ENCODE peak calls at places on chromosomes 3 and 15, in four cellular contexts. Y, R, T and E are unnamed samples.

GRCh38 chr3:18153571-18154173 is 271.5 kb downstream of the SATB1 start:
- DNase-seq in R (peak), Y (no peak), T (no peak), E (no peak)

GRCh38 chr3:183975981-183976662 is 41.6 kb downstream of the ABCC5 start:
- DNase-seq in Y (no peak), T (no peak), R (peak), E (no peak)

GRCh38 chr15:90211440-90212168 is 10.5 kb downstream of the SEMA4B start:
- DNase-seq in Y (no peak), R (no peak), T (no peak), E (no peak)

GRCh38 chr3:42651248-42652091 is 2.0 kb upstream of the ZBTB47 start:
- DNase-seq in R (peak), Y (no peak), T (no peak), E (no peak)

GRCh38 chr15:35755237-35755802 is 209.4 kb upstream of the DPH6 start:
- DNase-seq in Y (no peak), R (no peak), T (no peak), E (no peak)

GRCh38 chr3:141553055-141553454 is 66.2 kb downstream of the RASA2 start:
- DNase-seq in R (no peak), Y (no peak), T (no peak), E (peak)

GRCh38 chr15:73991260-73991659 is 835 bp downstream of the STOML1 start:
- DNase-seq in Y (no peak), R (no peak), T (peak), E (no peak)

GRCh38 chr3:152076148-152076547 is 192.6 kb upstream of the MBNL1 start:
- DNase-seq in T (no peak), R (no peak), Y (no peak), E (no peak)

GRCh38 chr15:88982304-88982945 is 69.2 kb upstream of the MFGE8 start:
- DNase-seq in R (peak), T (peak), Y (peak), E (no peak)

GRCh38 chr15:31472636-31473383 is 146.2 kb downstream of the KLF13 start:
- DNase-seq in Y (peak), R (no peak), T (no peak), E (peak)

GRCh38 chr3:160480931-160481330 is 31.3 kb upstream of the TRIM59 start:
- DNase-seq in T (no peak), Y (no peak), R (peak), E (no peak)

GRCh38 chr3:169769287-169770181 is at the start of gene ACTRT3:
- DNase-seq in R (peak), Y (peak), T (peak), E (no peak)

GRCh38 chr15:60720493-60721231 is 241.7 kb upstream of the ICE2 start:
- DNase-seq in T (no peak), R (no peak), Y (no peak), E (no peak)

GRCh38 chr15:88571153-88572029 is 24.9 kb upstream of the DET1 start:
- DNase-seq in Y (no peak), T (no peak), R (no peak), E (no peak)

GRCh38 chr3:882526-882925 is 210.3 kb upstream of the CNTN6 start:
- DNase-seq in Y (no peak), R (no peak), T (no peak), E (no peak)

GRCh38 chr3:48402281-48402732 is 27.6 kb downstream of the PLXNB1 start:
- DNase-seq in T (peak), Y (no peak), R (no peak), E (no peak)

GRCh38 chr3:12663936-12664908 is at the start of gene RAF1:
- DNase-seq in R (peak), Y (peak), T (peak), E (peak)

GRCh38 chr15:36671017-36671416 is 91.6 kb downstream of the CDIN1 start:
- DNase-seq in T (no peak), R (no peak), Y (no peak), E (no peak)

GRCh38 chr3:94365006-94365405 is 302.1 kb downstream of the NSUN3 start:
- DNase-seq in T (no peak), R (no peak), Y (no peak), E (no peak)

GRCh38 chr3:4997946-4998345 is 18.7 kb downstream of the BHLHE40 start:
- DNase-seq in R (no peak), Y (no peak), T (no peak), E (no peak)

GRCh38 chr3:72372161-72372560 is 476.1 kb downstream of the SHQ1 start:
- DNase-seq in T (no peak), Y (no peak), R (peak), E (no peak)

GRCh38 chr15:70275461-70276138 is 177.9 kb upstream of the TLE3 start:
- DNase-seq in T (no peak), Y (no peak), R (peak), E (no peak)

GRCh38 chr3:38255627-38256026 is 10.0 kb upstream of the SLC22A13 start:
- DNase-seq in Y (no peak), T (no peak), R (no peak), E (no peak)

GRCh38 chr15:69562564-69562963 is 109.9 kb downstream of the RPLP1 start:
- DNase-seq in R (no peak), Y (no peak), T (no peak), E (no peak)

GRCh38 chr3:81492048-81492447 is 269.4 kb downstream of the GBE1 start:
- DNase-seq in Y (no peak), T (no peak), R (no peak), E (no peak)

GRCh38 chr3:13574083-13574797 is 25.3 kb downstream of the FBLN2 start:
- DNase-seq in R (no peak), T (no peak), Y (no peak), E (no peak)

GRCh38 chr15:59420986-59421618 is 16.9 kb upstream of the FAM81A start:
- DNase-seq in R (peak), T (no peak), Y (no peak), E (no peak)

GRCh38 chr3:149317072-149317471 is 16.4 kb downstream of the TM4SF18 start:
- DNase-seq in R (no peak), Y (no peak), T (no peak), E (no peak)

GRCh38 chr3:151431940-151432339 is 28.9 kb downstream of the IGSF10 start:
- DNase-seq in T (no peak), R (peak), Y (no peak), E (peak)

GRCh38 chr3:41522620-41523019 is 323.3 kb downstream of the CTNNB1 start:
- DNase-seq in Y (peak), T (no peak), R (no peak), E (no peak)

GRCh38 chr15:77810180-77810579 is 177.5 kb upstream of the LINGO1 start:
- DNase-seq in T (no peak), Y (no peak), R (no peak), E (no peak)

GRCh38 chr3:183904833-183905780 is 20.4 kb upstream of the PARL start:
- DNase-seq in R (no peak), Y (no peak), T (no peak), E (no peak)

GRCh38 chr3:126373682-126374601 is 16.7 kb upstream of the KLF15 start:
- DNase-seq in R (no peak), T (no peak), Y (no peak), E (peak)

DNA sequence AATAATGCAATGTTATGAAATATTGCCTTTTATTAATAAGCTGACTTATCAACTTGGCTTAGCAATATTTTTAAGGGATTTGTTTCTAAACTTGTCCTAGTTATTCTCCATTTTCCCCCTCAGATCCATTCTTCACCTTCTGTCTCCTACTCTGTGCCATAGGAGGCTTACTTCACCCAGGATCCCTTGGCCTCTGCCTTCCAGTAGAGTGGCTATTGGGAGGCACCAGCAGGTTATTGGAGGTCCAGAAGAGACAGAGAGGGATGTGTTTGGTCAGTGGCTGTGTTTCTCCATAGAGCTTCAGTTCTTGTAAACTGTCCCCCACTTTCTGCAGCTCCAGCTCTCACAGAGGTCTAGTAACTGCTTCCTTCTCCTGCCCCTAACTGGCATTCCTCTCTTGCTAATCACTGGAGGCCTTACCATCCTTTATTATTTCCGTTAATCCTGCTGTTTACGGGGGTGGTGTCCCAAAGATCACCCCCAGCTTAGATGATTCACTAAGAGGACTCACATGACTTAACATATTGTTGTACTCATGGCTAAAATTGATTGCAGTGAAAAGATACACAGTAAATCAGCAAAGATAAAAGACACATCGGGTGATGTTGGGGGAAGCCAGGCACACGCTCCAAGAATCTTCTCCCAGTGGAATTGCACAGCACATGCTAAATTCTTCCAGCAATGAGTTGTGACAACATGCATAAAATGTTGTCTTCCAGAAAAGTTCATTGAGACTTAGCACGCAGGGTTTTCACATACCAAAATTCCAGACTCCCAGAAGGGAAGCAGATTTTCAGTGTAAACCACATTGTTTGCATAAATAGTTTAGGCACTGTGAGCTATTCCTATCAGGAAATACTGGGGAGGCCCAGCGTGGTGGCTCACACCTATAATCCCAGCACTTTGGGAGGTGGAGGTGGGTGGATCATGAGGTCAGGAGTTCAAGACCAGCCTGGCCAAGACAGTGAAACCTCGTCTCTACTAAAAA is 67.5 kb downstream of the RPL22L1 start:
- DNase-seq in T (peak), R (peak), Y (no peak), E (no peak)
- H3K4me3 ChIP-seq in T (no peak), R (no peak), Y (no peak), E (no peak)

GRCh38 chr3:163045945-163046344 is 1549.3 kb downstream of the OTOL1 start:
- DNase-seq in T (no peak), R (no peak), Y (no peak), E (no peak)
- H3K4me3 ChIP-seq in T (no peak), R (no peak), Y (no peak), E (no peak)

DNA sequence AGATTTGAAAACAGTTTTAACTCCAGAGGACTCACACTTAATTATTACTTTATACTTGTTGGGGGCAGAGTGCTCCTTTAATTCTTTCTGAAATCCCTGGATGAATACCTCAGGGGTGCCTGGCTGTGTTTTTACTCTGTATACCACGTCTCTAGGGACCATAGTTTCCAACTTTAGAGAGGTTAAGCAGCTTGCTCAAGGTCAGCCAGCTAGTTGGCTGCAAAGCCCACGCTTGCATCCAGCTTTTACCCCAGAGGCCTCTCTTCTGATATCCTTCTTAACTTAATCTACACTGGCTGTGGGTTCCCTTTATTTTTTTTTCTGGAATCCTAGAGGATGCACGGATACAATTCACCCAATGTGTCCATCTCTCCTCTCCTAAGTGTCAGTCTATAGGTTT is 1.4 kb downstream of the PDZRN3 start:
- DNase-seq in T (no peak), Y (no peak), R (no peak), E (no peak)
- H3K4me3 ChIP-seq in T (peak), Y (no peak), R (no peak), E (no peak)

GRCh38 chr3:122322095-122323075 is 2.7 kb upstream of the CSTA start:
- DNase-seq in T (no peak), R (no peak), Y (no peak), E (peak)

GRCh38 chr3:122325769-122326168 is 721 bp downstream of the CSTA start:
- DNase-seq in Y (no peak), R (no peak), T (no peak), E (no peak)

GRCh38 chr3:122324871-122325323 is at the start of gene CSTA:
- DNase-seq in R (no peak), T (no peak), Y (no peak), E (no peak)
- H3K4me3 ChIP-seq in R (no peak), T (no peak), Y (no peak), E (no peak)

DNA sequence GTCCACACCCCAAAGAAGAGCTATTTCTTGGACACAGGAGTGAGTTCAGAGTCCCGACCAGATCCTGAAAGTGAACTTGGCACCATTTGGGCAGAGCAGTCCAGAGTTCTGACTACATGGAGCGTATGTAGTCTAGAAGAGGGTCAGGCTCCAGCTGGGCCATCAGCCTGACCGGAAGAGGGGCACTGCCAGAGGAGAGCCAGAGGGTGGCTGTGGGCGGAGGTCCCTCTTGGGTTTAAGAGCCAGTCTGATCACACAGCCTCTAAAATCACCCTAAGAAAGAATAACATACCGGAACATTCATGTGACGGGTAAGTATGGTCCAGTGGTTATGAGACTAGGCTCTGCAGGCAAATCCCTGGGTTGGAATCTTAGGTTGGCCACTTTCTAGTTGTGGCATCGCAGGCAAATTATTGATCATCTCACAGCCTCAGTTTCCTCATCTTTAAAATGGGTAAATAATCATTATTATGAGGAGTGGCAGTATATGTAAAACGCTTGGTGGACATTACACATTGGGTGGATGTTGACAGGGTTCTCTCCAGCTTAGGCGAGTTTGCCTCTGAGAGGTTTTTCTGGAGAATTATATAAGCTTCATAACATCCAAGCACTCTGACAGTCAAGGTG is 2.1 kb upstream of the RAP2B start:
- DNase-seq in Y (no peak), T (no peak), R (no peak), E (no peak)
- H3K4me3 ChIP-seq in Y (peak), T (peak), R (no peak), E (peak)

GRCh38 chr3:156978471-156978961 is 152.4 kb downstream of the LEKR1 start:
- DNase-seq in Y (peak), T (no peak), R (no peak), E (peak)
- H3K4me3 ChIP-seq in Y (peak), T (no peak), R (no peak), E (no peak)

GRCh38 chr15:22838292-22839042 is at the start of gene NIPA2:
- DNase-seq in T (peak), Y (peak), R (peak), E (peak)
- H3K4me3 ChIP-seq in T (peak), Y (peak), R (peak), E (peak)

DNA sequence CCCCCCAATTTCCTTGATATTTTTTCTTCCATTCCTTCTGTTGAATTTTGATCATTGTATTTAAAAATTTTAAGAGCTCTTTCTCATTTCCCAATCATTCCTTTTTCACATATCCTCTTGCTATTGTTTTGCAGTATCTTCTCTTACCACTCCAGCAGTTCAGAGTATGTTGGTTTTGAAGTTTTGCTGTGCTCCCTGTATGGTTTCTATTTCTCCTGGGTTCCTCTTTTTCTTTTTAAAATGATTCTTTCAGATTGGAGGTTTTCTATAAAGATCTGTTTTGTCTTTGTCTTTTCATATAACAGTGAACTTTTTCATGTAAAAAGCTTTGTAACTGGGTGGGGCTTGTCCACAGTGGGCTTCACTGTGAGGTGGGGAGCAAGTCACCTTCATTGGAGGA is 12.8 kb downstream of the USP3 start:
- DNase-seq in T (no peak), Y (no peak), R (no peak), E (no peak)
- H3K4me3 ChIP-seq in T (no peak), Y (no peak), R (no peak), E (no peak)

GRCh38 chr3:106711650-106712049 is 665.6 kb upstream of the CCDC54 start:
- DNase-seq in R (no peak), Y (no peak), T (no peak), E (peak)
- H3K4me3 ChIP-seq in R (no peak), Y (no peak), T (no peak), E (no peak)